ENCODE peak calls at places on chromosomes 5 and 9, in five cellular contexts. D, J, N, C and P are unnamed samples.

GRCh38 chr9:136105398-136106135 is 10.5 kb upstream of the NACC2 start:
- DNase-seq in D (no peak), J (no peak), N (no peak), C (no peak), P (no peak)

GRCh38 chr5:158546080-158546479 is 553.6 kb downstream of the EBF1 start:
- DNase-seq in D (no peak), J (no peak), N (no peak), C (no peak), P (no peak)

GRCh38 chr5:148443998-148444397 is 60.2 kb downstream of the FBXO38 start:
- DNase-seq in D (peak), J (no peak), N (peak), C (peak), P (peak)

GRCh38 chr9:7439355-7439978 is 360.1 kb downstream of the DMAC1 start:
- DNase-seq in D (no peak), J (no peak), N (no peak), C (no peak), P (no peak)

GRCh38 chr5:92909545-92909962 is 671.5 kb downstream of the NR2F1-AS1 start:
- DNase-seq in D (peak), J (peak), N (no peak), C (no peak), P (peak)

GRCh38 chr5:306011-306805 is 15.3 kb upstream of the AHRR start:
- DNase-seq in D (no peak), J (no peak), N (no peak), C (no peak), P (no peak)

GRCh38 chr9:131980267-131980916 is 99.3 kb downstream of the MED27 start:
- DNase-seq in D (no peak), J (no peak), N (no peak), C (no peak), P (no peak)

GRCh38 chr5:1552469-1553255 is 28.9 kb upstream of the LPCAT1 start:
- DNase-seq in D (peak), J (peak), N (peak), C (no peak), P (no peak)

GRCh38 chr5:104186510-104186909 is 623.9 kb upstream of the NUDT12 start:
- DNase-seq in D (no peak), J (no peak), N (no peak), C (no peak), P (no peak)

GRCh38 chr5:61082516-61083280 is 79.6 kb downstream of the SMIM15 start:
- DNase-seq in D (no peak), J (no peak), N (no peak), C (no peak), P (no peak)

GRCh38 chr9:97568461-97569275 is 64.5 kb downstream of the TSTD2 start:
- DNase-seq in D (no peak), J (peak), N (no peak), C (no peak), P (no peak)

GRCh38 chr9:752201-752600 is 89.3 kb upstream of the DMRT1 start:
- DNase-seq in D (no peak), J (no peak), N (no peak), C (no peak), P (no peak)

GRCh38 chr5:2293906-2294305 is 411.2 kb upstream of the IRX4 start:
- DNase-seq in D (no peak), J (no peak), N (no peak), C (no peak), P (no peak)

GRCh38 chr5:100902406-100903035 is 561 bp downstream of the ST8SIA4 start:
- DNase-seq in D (no peak), J (peak), N (no peak), C (no peak), P (no peak)

GRCh38 chr9:34403554-34404380 is 27.1 kb upstream of the MYORG start:
- DNase-seq in D (peak), J (peak), N (peak), C (no peak), P (peak)

GRCh38 chr5:59765446-59765845 is 128.1 kb downstream of the PDE4D start:
- DNase-seq in D (no peak), J (no peak), N (no peak), C (no peak), P (no peak)

DNA sequence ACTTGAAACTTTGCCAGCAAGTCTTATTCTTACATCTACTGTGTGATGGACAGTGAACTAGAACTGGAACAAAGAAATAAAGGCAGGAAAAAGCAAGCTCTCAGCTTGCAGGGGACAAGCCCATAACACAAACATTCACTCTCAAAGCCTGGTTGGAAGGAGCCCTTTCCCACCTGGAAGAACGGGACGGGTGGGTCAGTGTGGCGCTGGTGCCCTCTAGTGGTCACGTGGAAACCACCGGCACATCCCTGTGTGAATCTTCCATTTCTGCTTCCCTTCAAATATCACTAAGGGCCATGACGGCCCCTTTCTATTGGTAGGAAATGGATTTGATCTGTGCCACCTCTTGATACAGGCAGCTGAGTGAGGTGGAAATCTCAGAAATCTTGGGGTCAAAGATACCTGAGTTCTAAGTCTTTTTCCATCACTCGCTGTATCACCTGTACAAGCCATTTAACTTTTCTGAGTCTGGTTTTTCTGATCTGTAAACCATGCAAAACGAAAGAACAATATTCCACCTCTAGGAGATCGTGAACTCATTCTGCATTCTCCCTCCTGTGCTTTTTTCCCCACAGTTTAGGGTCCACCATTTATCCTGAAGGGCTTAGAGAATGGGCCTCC is 211.6 kb downstream of the MSX2 start:
- DNase-seq in D (peak), J (peak), N (peak), C (no peak), P (peak)
- TF ChIP-seq CTCF in D (peak), J (peak), N (peak), C (peak), P (peak)

GRCh38 chr9:114365194-114365593 is 22.6 kb downstream of the AKNA start:
- DNase-seq in D (no peak), J (no peak), N (no peak), C (no peak), P (no peak)

GRCh38 chr9:114364528-114365041 is 23.2 kb downstream of the AKNA start:
- DNase-seq in D (no peak), J (no peak), N (no peak), C (no peak), P (no peak)

GRCh38 chr9:114367823-114368609 is 19.8 kb downstream of the AKNA start:
- DNase-seq in D (no peak), J (no peak), N (no peak), C (no peak), P (no peak)

GRCh38 chr9:114367406-114367805 is 20.4 kb downstream of the AKNA start:
- DNase-seq in D (no peak), J (no peak), N (no peak), C (no peak), P (no peak)

GRCh38 chr9:114366334-114367128 is 21.3 kb downstream of the AKNA start:
- DNase-seq in D (no peak), J (no peak), N (no peak), C (no peak), P (no peak)
- TF ChIP-seq ATF2 in D (no peak), J (no peak), N (no peak), C (no peak), P (no peak)

DNA sequence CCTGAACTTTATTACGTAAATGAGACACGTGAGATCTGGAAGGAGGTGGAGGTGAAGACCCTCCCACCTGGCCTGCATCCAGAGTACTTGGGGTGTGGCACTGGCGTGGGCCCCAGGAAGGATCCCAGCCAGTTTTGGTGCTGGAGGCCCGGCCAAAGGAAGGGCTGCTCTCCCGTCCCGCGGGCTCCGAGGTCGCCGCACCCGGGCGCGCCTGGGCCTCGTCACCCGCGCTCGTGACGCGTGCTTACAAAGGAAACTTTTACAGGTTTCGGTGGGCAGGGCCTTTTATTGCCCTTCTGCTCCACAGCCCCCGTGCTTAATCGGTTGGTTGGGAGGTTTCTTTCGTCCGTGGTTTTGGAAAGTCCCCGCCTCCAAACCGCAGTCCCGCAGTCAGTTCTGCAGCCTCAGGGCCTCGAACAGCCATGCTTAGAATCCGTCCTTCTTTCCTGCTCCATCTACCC is 29.2 kb downstream of the CDKN2A start:
- DNase-seq in D (no peak), J (no peak), N (no peak), C (no peak), P (no peak)
- TF ChIP-seq SP1 in D (no peak), J (no peak), N (no peak), C (no peak), P (no peak)

GRCh38 chr9:113875420-113875916 is 641 bp upstream of the ZNF618 start:
- DNase-seq in D (no peak), J (no peak), N (no peak), C (no peak), P (no peak)

GRCh38 chr9:113873926-113874325 is 2.2 kb upstream of the ZNF618 start:
- DNase-seq in D (no peak), J (no peak), N (no peak), C (no peak), P (no peak)

GRCh38 chr9:113873446-113873845 is 2.7 kb upstream of the ZNF618 start:
- DNase-seq in D (no peak), J (no peak), N (no peak), C (no peak), P (no peak)

GRCh38 chr9:113876806-113877236 is 712 bp downstream of the ZNF618 start:
- DNase-seq in D (no peak), J (no peak), N (no peak), C (no peak), P (no peak)

DNA sequence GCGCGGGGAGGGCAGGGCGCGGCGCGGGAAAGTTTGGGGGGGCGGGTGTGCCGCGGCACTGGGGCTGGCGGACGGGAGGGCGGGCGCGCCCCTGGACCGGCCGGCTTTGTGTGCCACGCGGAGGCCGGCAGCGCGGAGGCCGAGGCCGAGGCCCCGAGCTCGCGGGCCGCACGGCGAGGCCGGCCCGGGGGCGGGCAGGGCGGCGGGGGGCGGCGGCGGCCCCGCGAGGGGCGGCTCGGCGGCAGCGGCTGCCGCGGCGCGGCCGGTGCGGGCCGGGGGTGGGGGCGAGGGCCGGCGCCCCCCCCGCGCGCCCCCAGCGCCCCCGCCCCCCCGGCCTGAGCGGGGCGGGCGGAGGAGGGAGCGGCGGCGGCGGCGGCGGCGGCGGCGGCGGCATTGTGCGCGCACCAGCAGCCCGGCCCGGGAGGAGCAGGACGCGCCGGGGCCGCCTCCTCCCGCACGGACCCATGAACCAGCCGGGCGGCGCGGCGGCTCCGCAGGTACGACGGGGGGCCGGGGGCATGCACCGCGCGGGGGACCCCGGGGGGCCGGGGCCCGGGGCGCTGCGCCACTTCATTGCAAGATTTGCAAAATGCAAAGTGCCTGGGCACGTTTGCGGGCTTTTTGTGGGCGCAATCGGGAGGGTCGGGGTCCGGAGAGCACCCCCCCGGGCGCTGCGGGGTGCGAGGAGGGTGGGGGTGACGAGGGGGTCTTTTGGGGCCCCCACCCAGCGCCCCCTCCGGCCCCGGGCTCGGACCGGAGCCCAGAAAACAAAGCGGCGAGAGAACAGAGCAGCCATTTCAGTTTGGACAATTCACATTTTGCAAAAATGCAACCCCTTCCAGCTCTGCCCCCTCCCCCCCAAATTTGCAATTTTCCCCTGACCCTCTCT is at the start of gene ZNF618:
- DNase-seq in D (no peak), J (peak), N (peak), C (no peak), P (peak)
- TF ChIP-seq CTCF in D (no peak), J (no peak), N (no peak), C (no peak), P (no peak)

GRCh38 chr9:129305246-129305645 is 127.2 kb upstream of the IER5L start:
- DNase-seq in D (no peak), J (no peak), N (no peak), C (no peak), P (no peak)

GRCh38 chr9:129309906-129310305 is 131.8 kb upstream of the IER5L start:
- DNase-seq in D (no peak), J (no peak), N (no peak), C (no peak), P (no peak)

GRCh38 chr9:129309041-129309430 is 131.0 kb upstream of the IER5L start:
- DNase-seq in D (no peak), J (no peak), N (no peak), C (no peak), P (no peak)

GRCh38 chr9:129306318-129306973 is 128.4 kb upstream of the IER5L start:
- DNase-seq in D (no peak), J (no peak), N (no peak), C (no peak), P (no peak)

GRCh38 chr9:129307227-129307970 is 129.3 kb upstream of the IER5L start:
- DNase-seq in D (peak), J (no peak), N (no peak), C (no peak), P (no peak)
- TF ChIP-seq ATF2 in D (no peak), J (no peak), N (no peak), C (no peak), P (no peak)

DNA sequence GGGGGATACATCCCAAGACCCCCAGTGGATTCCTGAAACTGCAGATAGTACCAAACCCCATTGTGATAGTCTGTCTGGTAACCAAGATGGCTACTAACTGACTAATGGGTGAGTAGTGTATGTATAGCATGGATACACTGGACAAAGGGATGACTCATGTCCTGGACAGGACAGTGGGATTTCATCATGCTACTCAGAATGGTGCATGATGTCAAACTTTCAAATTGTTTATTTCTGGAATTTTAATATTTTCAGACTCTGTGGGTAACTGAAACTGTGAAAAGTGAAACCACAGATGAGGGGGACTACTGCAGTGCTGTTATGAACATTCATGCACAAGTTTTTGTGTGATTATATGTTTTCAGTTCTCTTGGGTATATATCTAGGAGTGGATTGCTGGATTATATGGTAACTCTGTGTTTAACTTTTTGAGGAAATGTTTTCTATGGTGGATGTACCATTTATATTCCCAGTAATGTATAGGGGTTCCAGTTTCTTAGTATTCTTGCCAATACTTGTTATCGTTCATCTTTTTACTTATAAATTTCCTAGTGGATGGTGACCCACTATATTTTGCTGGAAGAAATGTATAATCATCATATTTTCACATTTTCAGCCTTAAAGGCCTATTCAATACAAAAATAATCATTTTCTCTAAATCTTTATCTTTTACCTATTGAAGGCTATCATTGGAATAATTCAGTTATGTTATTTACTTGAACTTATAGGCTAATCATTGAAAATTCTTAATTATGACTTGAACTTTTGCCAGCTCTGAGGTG is 140.9 kb downstream of the NR3C1 start:
- DNase-seq in D (peak), J (no peak), N (no peak), C (peak), P (no peak)
- TF ChIP-seq SP1 in D (no peak), J (no peak), N (no peak), C (no peak), P (no peak)

GRCh38 chr5:169717298-169717697 is 80.2 kb downstream of the DOCK2 start:
- DNase-seq in D (no peak), J (no peak), N (no peak), C (no peak), P (no peak)

GRCh38 chr5:169724303-169724702 is 87.2 kb downstream of the DOCK2 start:
- DNase-seq in D (no peak), J (no peak), N (no peak), C (no peak), P (no peak)

GRCh38 chr5:169719360-169720314 is 82.6 kb downstream of the DOCK2 start:
- DNase-seq in D (no peak), J (no peak), N (no peak), C (peak), P (no peak)

GRCh38 chr5:169723103-169723831 is 86.2 kb downstream of the DOCK2 start:
- DNase-seq in D (no peak), J (no peak), N (no peak), C (no peak), P (no peak)

DNA sequence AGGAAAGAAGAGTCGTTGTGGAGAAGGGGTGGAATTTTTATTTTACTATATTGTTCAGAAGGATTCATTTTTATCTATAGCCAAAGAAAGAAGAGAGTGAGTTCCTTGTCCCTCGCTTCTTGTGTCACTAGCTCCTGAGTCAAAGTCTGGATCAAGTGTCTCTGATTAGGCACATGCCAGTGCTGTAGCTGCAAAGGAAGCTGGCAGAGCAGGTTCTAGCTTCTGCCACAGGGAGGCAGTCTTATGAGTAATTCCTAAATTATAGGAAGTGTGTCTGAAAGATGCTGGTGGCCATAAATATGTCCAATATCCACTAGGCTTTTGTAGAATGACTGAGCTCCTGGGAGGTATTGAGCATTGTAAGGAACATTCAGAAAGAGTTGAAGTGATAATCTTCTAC is 84.7 kb downstream of the DOCK2 start:
- DNase-seq in D (no peak), J (no peak), N (no peak), C (no peak), P (no peak)
- TF ChIP-seq CTCF in D (no peak), J (no peak), N (peak), C (no peak), P (no peak)

GRCh38 chr9:92438900-92439526 is 14.7 kb upstream of the OMD start:
- DNase-seq in D (no peak), J (no peak), N (no peak), C (no peak), P (no peak)

GRCh38 chr9:92435263-92435662 is 11.0 kb upstream of the OMD start:
- DNase-seq in D (no peak), J (no peak), N (no peak), C (no peak), P (no peak)

GRCh38 chr9:92439921-92440750 is 15.9 kb upstream of the OMD start:
- DNase-seq in D (no peak), J (no peak), N (no peak), C (no peak), P (no peak)

GRCh38 chr9:92444841-92445240 is 20.6 kb upstream of the OMD start:
- DNase-seq in D (no peak), J (no peak), N (no peak), C (no peak), P (no peak)

GRCh38 chr9:92440751-92441046 is 16.4 kb upstream of the OMD start:
- DNase-seq in D (no peak), J (no peak), N (no peak), C (peak), P (no peak)
- TF ChIP-seq ATF2 in D (no peak), J (no peak), N (no peak), C (no peak), P (no peak)